ENCODE peak calls at places on chromosomes 16 and 17, in six cellular contexts. T, I, S, B, Y and M are unnamed samples. For H3K36me3 and H3K4me1, the result is how much of the 10 kb centered on the place peaks cover.

GRCh38 chr17:36082062-36082461 is 7.9 kb downstream of the CCL3 start:
- ATAC-seq in T (no peak), I (peak), S (no peak), Y (no peak), B (no peak), M (no peak)

GRCh38 chr16:47848481-47849109 is 307.2 kb downstream of the ABCC12 start:
- ATAC-seq in B (peak), S (no peak), I (no peak), Y (no peak), T (no peak), M (no peak)

GRCh38 chr17:28325221-28325620 is 6.2 kb downstream of the TMEM97 start:
- ATAC-seq in S (no peak), B (no peak), I (no peak), Y (no peak), T (no peak), M (no peak)

GRCh38 chr16:82317411-82318168 is 147.6 kb upstream of the MPHOSPH6 start:
- ATAC-seq in S (no peak), B (no peak), Y (peak), T (no peak), I (no peak), M (no peak)

GRCh38 chr17:34314279-34314678 is 5.0 kb upstream of the CCL8 start:
- ATAC-seq in S (peak), B (no peak), T (no peak), I (no peak), Y (peak), M (peak)

GRCh38 chr17:177762-178161 is 3.7 kb downstream of the DOC2B start:
- ATAC-seq in I (no peak), S (no peak), T (no peak), B (no peak), Y (no peak), M (no peak)

GRCh38 chr17:30336369-30337171 is 2.7 kb upstream of the TMIGD1 start:
- ATAC-seq in I (peak), S (no peak), B (peak), Y (no peak), T (peak), M (no peak)

GRCh38 chr17:57488856-57489255 is 232.5 kb downstream of the MSI2 start:
- ATAC-seq in Y (peak), S (peak), T (no peak), I (no peak), B (no peak), M (no peak)

GRCh38 chr17:49872776-49873377 is 25.0 kb upstream of the TAC4 start:
- ATAC-seq in S (no peak), I (peak), B (no peak), T (no peak), Y (no peak), M (no peak)

GRCh38 chr17:27511154-27511553 is 54.9 kb downstream of the KSR1 start:
- ATAC-seq in S (no peak), Y (no peak), T (peak), B (no peak), I (no peak), M (no peak)

GRCh38 chr16:55489119-55489955 is 10.3 kb downstream of the MMP2 start:
- ATAC-seq in I (no peak), S (no peak), B (no peak), T (no peak), Y (no peak), M (no peak)
- H3K36me3 ChIP-seq in I (under half), S (under half), B (under half), T (under half), Y (under half), M (under half)

GRCh38 chr17:75894049-75894742 is 2.6 kb downstream of the TRIM65 start:
- ATAC-seq in B (no peak), I (no peak), S (no peak), Y (no peak), T (no peak), M (no peak)
- H3K27ac ChIP-seq in B (no peak), I (no peak), S (peak), Y (no peak), T (no peak), M (peak)

GRCh38 chr17:47274319-47275069 is 20.9 kb downstream of the ITGB3 start:
- ATAC-seq in Y (no peak), S (no peak), B (no peak), T (no peak), I (no peak), M (no peak)
- H3K4me1 ChIP-seq in Y (under half), S (under half), B (under half), T (under half), I (under half), M (under half)

DNA sequence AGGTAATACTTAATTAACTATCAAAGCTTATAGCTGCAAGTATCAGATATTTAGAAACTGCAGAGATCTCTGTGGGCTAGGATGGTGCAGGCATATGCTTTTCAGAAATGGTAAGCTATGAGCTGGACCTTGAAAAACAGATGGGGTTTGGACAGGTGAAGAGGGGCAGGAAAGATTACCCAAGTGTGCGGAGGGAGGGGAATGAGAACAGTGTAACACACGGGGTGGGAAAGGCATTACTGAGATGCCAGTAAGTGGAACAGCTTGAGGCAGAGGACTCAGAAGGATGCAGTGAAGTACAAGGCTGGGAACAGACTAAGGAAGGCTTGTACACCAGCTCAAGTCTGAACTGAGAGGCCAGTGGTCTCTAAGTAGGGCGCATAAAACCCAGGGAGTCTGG is 22.1 kb upstream of the EVPL start:
- ATAC-seq in B (no peak), Y (no peak), T (no peak), S (no peak), I (no peak), M (no peak)
- H3K36me3 ChIP-seq in B (half or more), Y (under half), T (half or more), S (half or more), I (half or more), M (half or more)

GRCh38 chr17:66339563-66339962 is 37.1 kb downstream of the PRKCA start:
- ATAC-seq in Y (no peak), I (no peak), B (no peak), T (peak), S (no peak), M (no peak)

GRCh38 chr17:66338937-66339336 is 36.5 kb downstream of the PRKCA start:
- ATAC-seq in Y (peak), T (peak), I (no peak), S (no peak), B (no peak), M (no peak)

GRCh38 chr17:66340720-66341119 is 38.3 kb downstream of the PRKCA start:
- ATAC-seq in T (no peak), I (no peak), B (no peak), Y (no peak), S (no peak), M (no peak)

GRCh38 chr17:66343531-66344078 is 41.2 kb downstream of the PRKCA start:
- ATAC-seq in I (no peak), B (peak), S (no peak), T (peak), Y (no peak), M (no peak)

DNA sequence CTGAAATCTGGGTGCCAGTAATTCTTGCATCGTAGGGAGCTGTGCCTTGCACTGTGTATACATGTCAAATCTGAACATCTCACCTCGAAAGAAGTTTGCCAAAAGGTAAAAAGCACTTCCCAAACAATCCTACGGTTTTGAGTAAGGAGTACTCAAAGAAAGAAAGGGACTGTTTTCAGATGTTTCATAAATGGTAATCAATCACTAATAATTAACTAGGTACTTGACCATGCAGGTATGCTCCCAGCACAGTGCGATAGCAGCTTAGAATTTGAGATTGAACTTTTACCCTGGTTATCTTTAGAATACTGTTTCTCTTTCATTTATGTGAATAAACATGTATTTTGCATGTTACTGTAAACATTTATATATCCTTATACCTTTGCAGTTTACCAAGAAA is 39.0 kb downstream of the PRKCA start:
- ATAC-seq in T (no peak), I (no peak), S (no peak), Y (no peak), B (no peak), M (no peak)
- H3K27ac ChIP-seq in T (no peak), I (no peak), S (no peak), Y (no peak), B (no peak), M (no peak)

GRCh38 chr17:42512733-42513251 is 23.2 kb upstream of the NAGLU start:
- ATAC-seq in B (no peak), S (no peak), Y (no peak), I (no peak), T (no peak), M (no peak)
- H3K4me1 ChIP-seq in B (under half), S (under half), Y (under half), I (under half), T (under half), M (under half)

GRCh38 chr17:8453326-8453725 is 17.6 kb downstream of the NDEL1 start:
- ATAC-seq in B (no peak), Y (no peak), I (no peak), S (no peak), T (no peak), M (no peak)

GRCh38 chr17:8455660-8456059 is 20.0 kb downstream of the NDEL1 start:
- ATAC-seq in S (no peak), B (no peak), T (no peak), Y (no peak), I (no peak), M (no peak)

GRCh38 chr17:8462564-8462963 is 26.9 kb downstream of the NDEL1 start:
- ATAC-seq in S (no peak), B (no peak), Y (no peak), T (no peak), I (no peak), M (no peak)

GRCh38 chr17:8459109-8459508 is 23.4 kb downstream of the NDEL1 start:
- ATAC-seq in S (peak), Y (no peak), I (no peak), B (no peak), T (no peak), M (no peak)

DNA sequence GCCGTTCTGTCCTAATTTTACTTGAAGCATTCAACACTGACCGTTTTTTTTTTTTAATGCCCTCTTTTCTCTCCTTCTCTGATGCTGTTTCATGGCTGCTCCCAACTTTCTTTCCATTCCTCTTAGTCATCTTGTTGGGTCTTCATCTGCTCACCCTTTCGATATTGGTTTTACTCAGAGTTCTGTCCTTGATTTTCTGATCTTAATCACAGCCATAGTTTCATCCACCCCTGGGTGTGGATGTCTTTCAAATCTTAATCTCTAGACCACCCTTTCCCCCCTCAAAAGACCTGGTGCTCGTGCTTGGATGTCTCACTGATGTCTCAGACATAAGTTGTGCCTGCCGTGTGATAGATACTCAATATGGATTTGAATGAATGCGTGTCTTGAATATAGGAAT is 22.4 kb downstream of the NDEL1 start:
- ATAC-seq in I (no peak), S (no peak), B (no peak), T (no peak), Y (no peak), M (no peak)
- H3K36me3 ChIP-seq in I (half or more), S (half or more), B (under half), T (half or more), Y (under half), M (under half)

DNA sequence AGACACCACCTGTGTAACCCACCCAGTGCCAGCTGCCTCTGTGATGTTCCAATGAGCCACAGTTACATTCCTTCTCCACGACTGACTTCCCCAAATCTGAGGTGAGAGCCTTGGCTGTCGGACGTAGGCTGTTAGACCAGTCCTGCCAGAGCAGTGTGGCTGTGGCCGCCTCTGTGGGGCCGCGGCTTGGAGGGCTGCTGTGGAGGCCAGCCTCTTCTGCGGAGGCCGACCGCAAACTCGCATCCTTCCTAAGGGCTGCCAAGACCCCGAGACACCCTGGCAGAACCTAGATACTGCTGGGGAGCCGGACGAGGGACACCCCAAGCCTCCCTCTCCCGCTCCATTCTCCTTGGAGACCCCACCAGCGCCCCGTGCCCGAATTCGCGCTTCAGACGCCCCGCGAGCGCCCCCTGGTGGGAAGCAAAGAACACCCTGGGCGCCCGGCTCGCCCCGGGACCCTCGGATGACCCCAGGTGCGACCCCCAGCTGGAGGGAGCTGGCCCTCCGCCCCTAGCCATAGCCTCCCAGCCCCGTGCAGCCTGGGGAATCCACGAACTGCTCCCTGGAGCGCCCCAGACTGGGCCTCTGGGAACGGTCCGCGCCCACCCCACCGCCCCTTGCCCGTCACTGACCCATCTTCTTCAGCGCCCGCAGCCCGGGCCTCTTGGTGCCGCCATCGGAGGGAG is 556 bp downstream of the PLCD3 start:
- ATAC-seq in B (no peak), T (peak), Y (no peak), I (no peak), S (no peak), M (no peak)
- H3K27ac ChIP-seq in B (no peak), T (peak), Y (peak), I (no peak), S (peak), M (peak)